ENCODE peak calls at places on chromosomes 2 and 18, in four cellular contexts. I is foreskin keratinocyte, V is tibial nerve, A is T-cell. T is an unnamed sample.

GRCh38 chr2:202780514-202781021 is 91.0 kb downstream of the ICA1L start:
- DNase-seq in A (no peak), V (no peak), I (peak), T (no peak)

GRCh38 chr2:23697256-23697655 is 229.7 kb downstream of the ATAD2B start:
- DNase-seq in I (no peak), V (no peak), A (no peak), T (no peak)

GRCh38 chr2:113211226-113212105 is 37.7 kb downstream of the PSD4 start:
- DNase-seq in V (peak), I (peak), A (no peak), T (no peak)

GRCh38 chr2:71070294-71071025 is 2.0 kb downstream of the NAGK start:
- DNase-seq in V (no peak), A (no peak), I (peak), T (no peak)

GRCh38 chr2:26203906-26204305 is 31.0 kb downstream of the GAREM2 start:
- DNase-seq in A (no peak), V (no peak), I (no peak), T (no peak)

GRCh38 chr2:232028631-232029030 is 67.1 kb downstream of the DIS3L2 start:
- DNase-seq in V (no peak), I (no peak), A (no peak), T (no peak)

GRCh38 chr2:50469784-50470183 is 562.1 kb downstream of the NRXN1 start:
- DNase-seq in A (no peak), I (no peak), V (no peak), T (no peak)

GRCh38 chr2:241080405-241081189 is 21.5 kb downstream of the MTERF4 start:
- DNase-seq in V (no peak), I (no peak), A (no peak), T (no peak)

GRCh38 chr2:57878573-57878910 is 168.1 kb upstream of the VRK2 start:
- DNase-seq in V (no peak), I (no peak), A (no peak), T (no peak)

GRCh38 chr2:217797661-217798069 is 205.1 kb downstream of the TNS1 start:
- DNase-seq in V (peak), A (no peak), I (peak), T (no peak)

GRCh38 chr2:139142252-139142651 is 362.1 kb upstream of the NXPH2 start:
- DNase-seq in V (no peak), A (no peak), I (peak), T (no peak)

GRCh38 chr18:69484699-69485396 is 84.2 kb downstream of the DOK6 start:
- DNase-seq in V (no peak), I (no peak), A (no peak), T (no peak)

GRCh38 chr2:223093436-223093839 is 41.4 kb downstream of the KCNE4 start:
- DNase-seq in V (peak), I (peak), A (no peak), T (no peak)

GRCh38 chr2:120653026-120653425 is 82.6 kb upstream of the GLI2 start:
- DNase-seq in A (no peak), V (no peak), I (peak), T (no peak)

GRCh38 chr2:193584522-193584938 is 1389.8 kb upstream of the TMEFF2 start:
- DNase-seq in V (no peak), I (peak), A (no peak), T (no peak)

GRCh38 chr2:189474526-189474925 is 33.3 kb downstream of the WDR75 start:
- DNase-seq in V (no peak), I (no peak), A (no peak), T (no peak)

GRCh38 chr2:18971628-18972027 is 382.3 kb upstream of the NT5C1B start:
- DNase-seq in I (peak), A (no peak), V (no peak), T (no peak)